ENCODE peak calls at places on chromosomes 16 and 17, in four cellular contexts. P is body of pancreas, N is RWPE2, O is fibroblast of lung. K is an unnamed sample. For H3K4me1 and H3K36me3, the result is how much of the 10 kb centered on the place peaks cover.

GRCh38 chr17:72030067-72030899 is 90.5 kb upstream of the SOX9 start:
- DNase-seq in P (peak), N (no peak), O (peak), K (peak)

GRCh38 chr16:1793578-1794220 is at the start of gene IGFALS:
- DNase-seq in O (no peak), P (peak), N (no peak), K (no peak)

GRCh38 chr16:72990571-72990970 is 57.4 kb downstream of the ZFHX3 start:
- DNase-seq in O (no peak), N (no peak), P (no peak), K (no peak)

GRCh38 chr17:56656961-56657360 is 63.5 kb downstream of the NOG start:
- DNase-seq in N (no peak), O (no peak), P (no peak), K (no peak)

GRCh38 chr16:86697715-86698114 is 119.4 kb downstream of the FOXL1 start:
- DNase-seq in P (no peak), O (peak), N (no peak), K (no peak)

GRCh38 chr16:49128740-49129139 is 152.9 kb downstream of the CBLN1 start:
- DNase-seq in O (no peak), N (no peak), P (no peak), K (no peak)

GRCh38 chr16:9476744-9477143 is 385.3 kb downstream of the HAPSTR1 start:
- DNase-seq in P (no peak), O (no peak), N (no peak), K (no peak)

GRCh38 chr17:69733171-69734014 is 318.9 kb downstream of the MAP2K6 start:
- DNase-seq in N (peak), P (no peak), O (peak), K (no peak)

GRCh38 chr17:59373879-59374495 is 42.5 kb downstream of the YPEL2 start:
- DNase-seq in P (peak), N (no peak), O (peak), K (no peak)

GRCh38 chr16:71185366-71185765 is 45.2 kb downstream of the HYDIN start:
- DNase-seq in N (no peak), P (no peak), O (no peak), K (no peak)

GRCh38 chr17:78378225-78379133 is at the start of gene PGS1:
- DNase-seq in P (peak), N (no peak), O (peak), K (peak)

GRCh38 chr16:2489581-2489980 is 14.7 kb downstream of the TBC1D24 start:
- DNase-seq in N (no peak), P (no peak), O (no peak), K (no peak)

GRCh38 chr17:15289285-15290185 is 24.4 kb upstream of the PMP22 start:
- DNase-seq in P (no peak), N (no peak), O (peak), K (peak)

GRCh38 chr16:31458073-31458834 is 1.0 kb upstream of the ARMC5 start:
- DNase-seq in P (peak), O (no peak), N (no peak), K (peak)

GRCh38 chr16:50081428-50082018 is 15.8 kb downstream of the HEATR3 start:
- DNase-seq in P (no peak), N (no peak), O (no peak), K (no peak)

GRCh38 chr16:84455031-84455430 is 49.4 kb downstream of the MEAK7 start:
- DNase-seq in N (peak), O (no peak), P (no peak), K (no peak)

GRCh38 chr16:72850863-72851262 is 197.1 kb downstream of the ZFHX3 start:
- DNase-seq in P (no peak), N (no peak), O (peak), K (no peak)

GRCh38 chr17:19447085-19447583 is 36.1 kb downstream of the RNF112 start:
- DNase-seq in N (no peak), P (peak), O (peak), K (peak)

GRCh38 chr16:67528870-67529638 is 425 bp downstream of the RIPOR1 start:
- DNase-seq in O (peak), N (no peak), P (peak), K (peak)

GRCh38 chr16:76292218-76292617 is 15.0 kb downstream of the CNTNAP4 start:
- DNase-seq in N (no peak), P (no peak), O (no peak), K (no peak)

GRCh38 chr16:16028311-16028999 is 79.0 kb downstream of the ABCC1 start:
- DNase-seq in N (no peak), P (no peak), O (no peak), K (no peak)

GRCh38 chr17:27106982-27107360 is 186.9 kb upstream of the WSB1 start:
- DNase-seq in O (no peak), P (no peak), N (no peak), K (no peak)

GRCh38 chr16:76943936-76944335 is 247.1 kb upstream of the MON1B start:
- DNase-seq in P (no peak), O (no peak), N (no peak), K (no peak)

GRCh38 chr17:1108810-1109605 is 70.8 kb downstream of the ABR start:
- DNase-seq in O (peak), P (peak), N (no peak), K (peak)

GRCh38 chr17:83101805-83102480 is 22.5 kb downstream of the METRNL start:
- DNase-seq in P (no peak), N (no peak), O (no peak), K (no peak)

GRCh38 chr16:83433201-83433600 is 374.6 kb upstream of the HSBP1 start:
- DNase-seq in P (no peak), N (no peak), O (no peak), K (no peak)

GRCh38 chr16:11045846-11046245 is 101.5 kb downstream of the CLEC16A start:
- DNase-seq in P (no peak), O (peak), N (no peak), K (no peak)

GRCh38 chr16:29708917-29709600 is 30.1 kb downstream of the QPRT start:
- DNase-seq in O (no peak), N (no peak), P (no peak), K (no peak)

GRCh38 chr16:29714396-29714795 is 31.4 kb downstream of the C16orf54 start:
- DNase-seq in N (no peak), O (no peak), P (no peak), K (no peak)

GRCh38 chr16:29714972-29715371 is 30.8 kb downstream of the C16orf54 start:
- DNase-seq in O (no peak), P (no peak), N (no peak), K (no peak)

GRCh38 chr16:29712770-29713169 is 33.0 kb downstream of the C16orf54 start:
- DNase-seq in P (no peak), O (no peak), N (no peak), K (no peak)

GRCh38 chr16:29710227-29711219 is 31.5 kb downstream of the QPRT start:
- DNase-seq in P (peak), O (peak), N (no peak), K (peak)
- H3K4me3 ChIP-seq in P (no peak), O (no peak), N (no peak), K (peak)

DNA sequence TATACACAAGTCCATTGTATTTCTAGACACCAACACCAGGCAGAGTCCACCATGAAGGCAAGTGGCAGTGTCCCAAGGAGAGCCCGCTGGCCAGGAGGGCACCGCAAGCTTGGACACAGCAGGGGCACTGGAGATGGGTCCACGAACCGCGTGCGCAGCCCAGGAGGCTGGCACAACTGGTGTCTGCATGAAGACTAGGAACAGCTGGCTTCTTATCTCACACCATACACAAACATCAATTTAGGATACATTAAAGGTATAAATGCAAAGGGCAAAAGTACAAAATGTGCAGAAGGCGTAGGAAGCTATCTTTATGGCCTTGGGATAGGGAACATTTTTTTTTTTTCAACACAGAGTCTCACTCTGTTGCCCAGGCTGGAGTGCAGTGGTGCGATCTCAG is 52.4 kb downstream of the ANKRD11 start:
- DNase-seq in P (no peak), N (no peak), O (no peak), K (no peak)
- H3K4me1 ChIP-seq in P (half or more), N (under half), O (under half), K (under half)

GRCh38 chr17:42577532-42578281 is at the start of gene PSMC3IP:
- DNase-seq in N (peak), P (peak), O (peak), K (peak)
- H3K36me3 ChIP-seq in N (half or more), P (under half), O (under half), K (under half)

GRCh38 chr17:3735515-3735914 is 11.8 kb downstream of the HASPIN start:
- DNase-seq in N (no peak), O (peak), P (no peak), K (no peak)
- H3K4me3 ChIP-seq in N (no peak), O (no peak), P (no peak), K (no peak)

GRCh38 chr16:19858006-19858653 is 26.5 kb downstream of the GPRC5B start:
- DNase-seq in P (no peak), N (no peak), O (no peak), K (no peak)
- H3K4me1 ChIP-seq in P (under half), N (under half), O (under half), K (under half)

GRCh38 chr17:48057626-48058025 is 9.5 kb downstream of the NFE2L1 start:
- DNase-seq in P (no peak), N (no peak), O (no peak), K (no peak)

GRCh38 chr17:48055531-48056245 is 7.5 kb downstream of the NFE2L1 start:
- DNase-seq in O (peak), P (no peak), N (no peak), K (peak)

GRCh38 chr17:48056246-48056745 is 8.1 kb downstream of the NFE2L1 start:
- DNase-seq in P (no peak), O (no peak), N (no peak), K (no peak)

GRCh38 chr17:48058393-48059124 is 10.4 kb downstream of the NFE2L1 start:
- DNase-seq in P (no peak), N (no peak), O (no peak), K (no peak)

DNA sequence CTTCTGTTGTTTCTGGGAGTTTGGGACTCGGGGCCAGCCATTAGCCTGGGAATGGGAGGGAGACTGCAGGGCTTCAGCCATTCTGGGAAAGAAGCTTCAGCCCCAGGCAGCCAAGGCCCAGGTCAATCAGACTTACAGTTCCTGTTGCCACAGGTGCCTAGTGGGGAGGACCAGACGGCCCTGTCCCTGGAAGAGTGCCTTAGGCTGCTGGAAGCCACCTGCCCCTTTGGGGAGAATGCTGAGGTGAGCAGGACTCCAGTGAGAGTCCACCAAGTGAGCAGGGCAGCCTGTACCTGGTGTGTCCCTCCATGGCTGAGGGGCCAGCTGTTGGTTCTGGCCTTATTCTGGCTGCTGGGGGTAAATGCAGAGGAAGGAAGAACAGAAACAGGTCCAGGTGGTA is 8.7 kb downstream of the NFE2L1 start:
- DNase-seq in P (no peak), N (no peak), O (no peak), K (no peak)
- H3K36me3 ChIP-seq in P (under half), N (half or more), O (under half), K (half or more)

GRCh38 chr17:17696075-17696474 is 14.8 kb downstream of the RAI1 start:
- DNase-seq in N (no peak), P (no peak), O (no peak), K (no peak)

GRCh38 chr17:17692353-17693252 is 11.3 kb downstream of the RAI1 start:
- DNase-seq in N (no peak), O (no peak), P (no peak), K (no peak)

GRCh38 chr17:17694229-17695081 is 13.2 kb downstream of the RAI1 start:
- DNase-seq in N (peak), P (peak), O (peak), K (peak)

GRCh38 chr17:17693253-17693954 is 12.1 kb downstream of the RAI1 start:
- DNase-seq in N (peak), P (peak), O (no peak), K (peak)

DNA sequence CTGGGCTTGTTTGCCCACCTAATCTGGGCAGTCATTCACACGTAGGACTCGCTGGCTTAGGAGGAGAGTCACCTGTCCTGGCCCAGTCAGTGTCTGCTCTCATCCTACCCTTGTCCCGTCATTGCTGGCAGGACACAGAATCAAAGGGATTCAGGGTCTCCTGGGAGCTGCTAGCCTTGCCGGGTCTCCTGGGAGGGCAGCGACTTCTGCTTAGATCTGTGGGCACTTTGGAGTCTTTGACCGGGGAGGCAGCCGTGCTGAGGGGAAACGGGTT is 12.6 kb downstream of the RAI1 start:
- DNase-seq in N (no peak), P (no peak), O (no peak), K (peak)
- H3K4me3 ChIP-seq in N (peak), P (no peak), O (peak), K (peak)

K was measured in BE2C.